ENCODE peak calls at places on chromosomes 4 and X, in nine cellular contexts. O is endothelial cell of umbilical vein, P is IMR-90, V is testis, T is K562, K is NB4, R is heart left ventricle, H is HCT116, Q is tibial nerve. A is an unnamed sample.

GRCh38 chrX:47543496-47543895 is 17.5 kb upstream of the ARAF start:
- DNase-seq in O (no peak), P (no peak), V (no peak), T (no peak), K (no peak), R (no peak), H (no peak), Q (no peak), A (no peak)

GRCh38 chr4:142778908-142779307 is 67.2 kb downstream of the INPP4B start:
- DNase-seq in O (no peak), P (peak), V (no peak), T (no peak), K (no peak), R (no peak), H (no peak), Q (no peak), A (no peak)

GRCh38 chr4:150679018-150679766 is 97.2 kb downstream of the MAB21L2 start:
- DNase-seq in O (no peak), P (no peak), V (no peak), T (no peak), K (no peak), R (no peak), H (no peak), Q (no peak), A (no peak)

GRCh38 chr4:146972036-146972435 is 26.4 kb upstream of the TTC29 start:
- DNase-seq in O (no peak), P (no peak), V (no peak), T (no peak), K (no peak), R (no peak), H (no peak), Q (no peak), A (no peak)

GRCh38 chrX:47091149-47091775 is 13.0 kb downstream of the RGN start:
- DNase-seq in O (no peak), P (peak), V (no peak), T (peak), K (peak), R (no peak), H (no peak), Q (no peak), A (no peak)

GRCh38 chrX:70322784-70323183 is 32.9 kb downstream of the KIF4A start:
- DNase-seq in O (peak), P (no peak), V (no peak), T (no peak), K (no peak), R (no peak), H (no peak), Q (no peak), A (no peak)

GRCh38 chrX:11531226-11531625 is 134.5 kb downstream of the ARHGAP6 start:
- DNase-seq in O (peak), P (peak), V (no peak), T (peak), K (no peak), R (no peak), H (no peak), Q (no peak), A (peak)

GRCh38 chr4:123631699-123632098 is 235.1 kb downstream of the SPRY1 start:
- DNase-seq in O (no peak), P (peak), V (no peak), T (no peak), K (no peak), R (no peak), H (no peak), Q (no peak), A (no peak)

GRCh38 chr4:65508169-65508568 is 162.1 kb downstream of the EPHA5 start:
- DNase-seq in O (peak), P (peak), V (no peak), T (no peak), K (no peak), R (no peak), H (no peak), Q (no peak), A (no peak)

GRCh38 chr4:95599777-95600436 is 51.1 kb upstream of the UNC5C start:
- DNase-seq in O (no peak), P (no peak), V (no peak), T (no peak), K (peak), R (no peak), H (no peak), Q (no peak), A (no peak)

DNA sequence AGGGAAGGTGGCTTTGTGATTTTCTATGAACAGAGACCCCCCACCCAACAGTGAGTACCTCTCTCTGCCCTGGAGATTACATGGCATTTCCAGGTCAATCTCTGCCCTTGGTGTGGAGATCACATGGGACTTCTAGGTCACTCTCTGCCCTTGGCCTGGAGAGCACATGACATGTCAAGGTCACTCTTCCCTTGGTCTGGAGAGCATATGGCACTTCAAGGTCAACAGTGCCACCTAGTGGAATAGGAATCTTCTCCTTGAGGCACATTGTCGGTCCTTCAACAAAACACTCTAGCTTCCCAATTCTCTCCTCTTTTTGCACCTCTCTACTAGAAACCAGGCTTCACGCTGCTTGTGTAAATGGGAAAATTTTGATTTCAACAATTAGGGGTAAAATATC is 66.2 kb upstream of the TACR3 start:
- DNase-seq in O (peak), P (no peak), V (peak), T (peak), K (peak), R (no peak), H (peak), Q (no peak), A (peak)
- TF ChIP-seq POLR2A in O (no peak), P (no peak), V (no peak), T (no peak), K (no peak), R (no peak), H (no peak), Q (no peak), A (no peak)

DNA sequence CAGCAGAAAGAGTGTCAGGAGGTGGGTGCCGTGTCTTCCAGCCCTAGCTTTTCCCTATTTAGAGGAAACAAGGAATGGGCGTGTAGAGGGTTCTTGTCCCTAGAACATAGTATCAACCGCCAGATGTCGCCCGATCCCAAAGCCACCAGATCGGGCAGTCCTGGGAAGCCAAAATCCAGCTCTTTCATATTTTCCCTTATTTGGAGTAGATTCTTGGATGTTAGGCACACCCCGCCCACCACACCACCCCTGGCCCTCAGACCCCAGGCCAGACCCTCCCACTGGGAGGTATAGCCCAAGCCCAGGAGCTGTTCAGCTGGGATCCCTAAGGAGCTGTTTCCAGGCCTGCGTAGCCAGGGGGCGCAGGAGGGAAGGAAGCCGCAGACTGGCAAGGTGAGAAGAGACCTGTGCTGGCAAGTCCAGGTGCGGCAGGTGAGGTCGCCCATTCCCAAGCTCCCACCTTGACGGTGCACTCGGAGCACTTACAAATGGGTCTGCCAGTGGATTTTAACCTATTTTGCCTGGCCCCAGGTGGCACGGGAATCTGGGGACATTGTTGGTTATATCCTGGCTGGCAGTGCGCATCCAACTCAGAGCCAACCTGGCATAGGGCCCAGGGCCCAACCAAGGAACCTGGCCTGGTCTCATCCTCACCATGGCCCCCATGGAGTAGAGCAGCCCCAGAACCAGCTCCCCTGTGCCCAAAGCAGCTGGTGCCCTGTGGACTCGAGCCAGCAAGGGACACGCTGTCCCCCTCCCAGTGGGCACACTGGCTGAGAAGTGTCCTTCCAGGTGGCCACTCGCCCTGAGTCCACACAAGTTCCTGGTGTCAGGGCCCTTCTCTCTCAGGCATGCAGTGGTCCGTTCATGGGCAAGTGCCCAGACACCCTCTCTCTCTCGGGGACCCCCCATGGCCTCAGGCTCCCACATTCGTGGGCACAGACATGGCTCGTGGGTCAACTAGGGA is 811 bp downstream of the FLNA start:
- DNase-seq in O (peak), P (peak), V (peak), T (peak), K (peak), R (peak), H (peak), Q (peak), A (peak)
- TF ChIP-seq POLR2A in O (no peak), P (no peak), V (no peak), T (no peak), K (no peak), R (no peak), H (no peak), Q (no peak), A (no peak)

GRCh38 chr4:6782147-6782845 is at the start of gene KIAA0232:
- DNase-seq in O (peak), P (peak), V (peak), T (peak), K (peak), R (peak), H (peak), Q (peak), A (peak)

GRCh38 chr4:6782846-6783110 is 251 bp downstream of the KIAA0232 start:
- DNase-seq in O (no peak), P (no peak), V (no peak), T (no peak), K (no peak), R (no peak), H (no peak), Q (no peak), A (no peak)

GRCh38 chr4:6781561-6781960 is 966 bp upstream of the KIAA0232 start:
- DNase-seq in O (no peak), P (no peak), V (no peak), T (no peak), K (no peak), R (no peak), H (no peak), Q (no peak), A (no peak)

GRCh38 chr4:6785572-6785925 is 3.0 kb downstream of the KIAA0232 start:
- DNase-seq in O (no peak), P (no peak), V (peak), T (peak), K (no peak), R (no peak), H (no peak), Q (no peak), A (peak)

GRCh38 chr4:6783111-6783981 is 819 bp downstream of the KIAA0232 start:
- DNase-seq in O (peak), P (peak), V (peak), T (peak), K (peak), R (peak), H (peak), Q (peak), A (peak)
- TF ChIP-seq POLR2A in O (no peak), P (peak), V (peak), T (peak), K (peak), R (peak), H (peak), Q (peak), A (peak)

GRCh38 chrX:154413142-154413541 is 1.8 kb downstream of the TAFAZZIN start:
- DNase-seq in O (no peak), P (no peak), V (no peak), T (no peak), K (no peak), R (no peak), H (no peak), Q (no peak), A (no peak)

GRCh38 chrX:154411322-154411980 is at the start of gene TAFAZZIN:
- DNase-seq in O (peak), P (peak), V (peak), T (peak), K (peak), R (peak), H (no peak), Q (peak), A (peak)

GRCh38 chrX:154412468-154412867 is 1.1 kb downstream of the TAFAZZIN start:
- DNase-seq in O (no peak), P (no peak), V (no peak), T (no peak), K (peak), R (peak), H (no peak), Q (no peak), A (no peak)

GRCh38 chrX:154409222-154409871 is at the start of gene DNASE1L1:
- DNase-seq in O (peak), P (peak), V (peak), T (peak), K (peak), R (peak), H (no peak), Q (peak), A (peak)

DNA sequence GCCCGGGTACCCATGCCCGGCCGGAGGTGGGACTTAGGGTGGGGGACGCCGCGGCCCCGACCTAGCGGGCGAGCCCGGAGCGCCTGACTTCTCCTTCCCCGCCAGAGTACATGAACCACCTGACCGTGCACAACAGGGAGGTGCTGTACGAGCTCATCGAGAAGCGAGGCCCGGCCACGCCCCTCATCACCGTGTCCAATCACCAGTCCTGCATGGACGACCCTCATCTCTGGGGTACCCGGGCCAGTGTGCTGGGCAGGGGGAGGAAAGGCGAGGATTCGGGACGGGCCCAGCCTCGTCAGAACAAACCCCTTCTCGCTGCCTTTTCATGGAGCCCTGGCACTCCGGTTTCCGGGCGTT is 622 bp downstream of the TAFAZZIN start:
- DNase-seq in O (peak), P (peak), V (peak), T (peak), K (peak), R (peak), H (no peak), Q (peak), A (peak)
- TF ChIP-seq POLR2A in O (no peak), P (no peak), V (no peak), T (no peak), K (peak), R (peak), H (no peak), Q (no peak), A (no peak)

GRCh38 chr4:127634181-127634580 is 1.4 kb downstream of the INTU start:
- DNase-seq in O (no peak), P (peak), V (no peak), T (no peak), K (no peak), R (no peak), H (no peak), Q (no peak), A (no peak)

GRCh38 chr4:127631420-127631819 is 1.3 kb upstream of the INTU start:
- DNase-seq in O (peak), P (peak), V (no peak), T (peak), K (no peak), R (no peak), H (no peak), Q (no peak), A (peak)

GRCh38 chr4:127630152-127630551 is 2.6 kb upstream of the INTU start:
- DNase-seq in O (no peak), P (no peak), V (no peak), T (no peak), K (no peak), R (no peak), H (no peak), Q (no peak), A (no peak)

GRCh38 chr4:127632420-127633403 is at the start of gene INTU:
- DNase-seq in O (peak), P (peak), V (peak), T (peak), K (peak), R (peak), H (peak), Q (peak), A (peak)
- TF ChIP-seq POLR2A in O (peak), P (peak), V (no peak), T (peak), K (no peak), R (no peak), H (no peak), Q (no peak), A (peak)

GRCh38 chr4:174826660-174827059 is 2.4 kb downstream of the GLRA3 start:
- DNase-seq in O (no peak), P (no peak), V (no peak), T (no peak), K (no peak), R (no peak), H (no peak), Q (no peak), A (no peak)

GRCh38 chr4:174834477-174834876 is 5.4 kb upstream of the GLRA3 start:
- DNase-seq in O (no peak), P (no peak), V (no peak), T (no peak), K (no peak), R (no peak), H (no peak), Q (no peak), A (no peak)

DNA sequence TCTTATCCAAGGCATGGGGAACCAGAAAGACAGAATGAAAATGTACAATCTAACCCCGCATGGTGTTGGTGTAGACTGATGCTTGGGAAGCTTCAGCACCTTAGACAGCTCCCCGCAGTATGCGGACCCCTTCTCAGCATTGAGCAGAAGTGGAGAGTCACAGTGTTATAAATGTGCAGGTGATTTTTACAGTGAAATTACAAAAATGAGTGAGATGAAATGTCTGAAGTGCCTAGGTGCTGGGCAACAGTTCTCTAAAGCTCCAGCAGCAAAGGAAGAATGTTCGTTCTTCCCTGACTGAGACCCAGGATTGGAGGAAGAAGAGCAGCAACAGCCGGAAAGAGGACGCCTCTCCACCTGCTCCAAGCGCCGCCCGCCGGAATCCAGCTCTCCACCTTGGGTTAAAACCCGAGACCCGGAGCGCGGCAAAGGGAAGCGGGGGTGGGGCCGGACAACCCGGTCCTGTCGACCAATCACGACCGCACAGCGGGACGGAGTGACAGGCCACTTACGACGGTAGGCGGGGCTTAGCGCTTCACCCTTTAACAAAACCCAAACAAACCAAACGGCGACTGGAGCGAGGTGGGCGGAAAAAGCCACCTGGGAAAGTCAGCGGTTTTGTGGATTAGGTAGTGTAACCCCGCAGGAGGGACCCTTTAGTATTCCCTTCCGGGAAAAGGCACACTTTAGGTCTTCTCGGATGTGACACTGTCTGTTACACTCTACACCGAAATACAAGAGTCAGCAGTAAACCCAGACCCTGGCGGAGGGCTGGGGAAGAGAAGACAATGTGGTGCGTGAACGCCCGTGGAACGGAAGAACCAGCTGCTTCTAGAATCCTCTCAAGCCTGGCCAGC is at the start of gene GLRA3:
- DNase-seq in O (no peak), P (no peak), V (peak), T (peak), K (peak), R (no peak), H (no peak), Q (no peak), A (peak)
- TF ChIP-seq POLR2A in O (no peak), P (no peak), V (no peak), T (no peak), K (no peak), R (no peak), H (no peak), Q (no peak), A (no peak)

GRCh38 chrX:109959356-109959871 is 43.5 kb upstream of the TMEM164 start:
- DNase-seq in O (no peak), P (no peak), V (no peak), T (peak), K (peak), R (no peak), H (no peak), Q (no peak), A (peak)

GRCh38 chrX:109952050-109952449 is 50.9 kb upstream of the TMEM164 start:
- DNase-seq in O (no peak), P (no peak), V (no peak), T (no peak), K (no peak), R (no peak), H (no peak), Q (no peak), A (no peak)

GRCh38 chrX:109954955-109955354 is 48.0 kb upstream of the TMEM164 start:
- DNase-seq in O (peak), P (no peak), V (no peak), T (no peak), K (no peak), R (no peak), H (no peak), Q (no peak), A (no peak)

GRCh38 chrX:109952985-109953905 is 49.7 kb upstream of the TMEM164 start:
- DNase-seq in O (peak), P (no peak), V (no peak), T (no peak), K (no peak), R (no peak), H (no peak), Q (no peak), A (no peak)

GRCh38 chrX:109954333-109954732 is 48.6 kb upstream of the TMEM164 start:
- DNase-seq in O (peak), P (no peak), V (no peak), T (no peak), K (no peak), R (no peak), H (no peak), Q (no peak), A (no peak)
- TF ChIP-seq POLR2A in O (no peak), P (no peak), V (no peak), T (no peak), K (no peak), R (no peak), H (no peak), Q (no peak), A (no peak)

GRCh38 chr4:77817304-77818076 is 1.7 kb downstream of the CNOT6L start:
- DNase-seq in O (no peak), P (no peak), V (no peak), T (peak), K (no peak), R (no peak), H (no peak), Q (no peak), A (peak)

GRCh38 chr4:77818077-77818666 is 996 bp downstream of the CNOT6L start:
- DNase-seq in O (peak), P (peak), V (peak), T (peak), K (peak), R (peak), H (peak), Q (peak), A (peak)

GRCh38 chr4:77819409-77819835 is 254 bp upstream of the CNOT6L start:
- DNase-seq in O (no peak), P (no peak), V (peak), T (no peak), K (no peak), R (no peak), H (no peak), Q (peak), A (peak)

GRCh38 chr4:77819836-77820679 is 890 bp upstream of the CNOT6L start:
- DNase-seq in O (peak), P (peak), V (peak), T (peak), K (peak), R (peak), H (peak), Q (peak), A (peak)

GRCh38 chr4:77818667-77819408 is at the start of gene CNOT6L:
- DNase-seq in O (peak), P (peak), V (peak), T (peak), K (peak), R (peak), H (peak), Q (peak), A (peak)
- TF ChIP-seq POLR2A in O (no peak), P (no peak), V (no peak), T (peak), K (no peak), R (peak), H (no peak), Q (no peak), A (peak)